ENCODE peak calls at places on chromosomes 12 and 14, in six cellular contexts. Z, X, I, Q, N and Y are unnamed samples.
A peak's percentile ranks its signal among the peaks of the same experiment; 100 is the strongest.

GRCh38 chr14:24398943-24399801 is at the start of gene NYNRIN:
- DNase-seq in Z (peak; percentile 73), X (peak; percentile 62), I (no peak), Q (no peak), N (peak; percentile 85), Y (no peak)

GRCh38 chr12:62021808-62022207 is 238.4 kb upstream of the USP15 start:
- DNase-seq in Z (no peak), X (no peak), I (no peak), Q (no peak), N (no peak), Y (no peak)

GRCh38 chr12:107404981-107405380 is 280.6 kb upstream of the PWP1 start:
- DNase-seq in Z (no peak), X (peak; percentile 12), I (no peak), Q (no peak), N (peak; percentile 27), Y (no peak)

GRCh38 chr14:103549361-103550311 is 12.8 kb downstream of the BAG5 start:
- DNase-seq in Z (peak; percentile 78), X (no peak), I (no peak), Q (no peak), N (no peak), Y (no peak)

GRCh38 chr12:70721216-70721615 is 84.0 kb upstream of the PTPRB start:
- DNase-seq in Z (no peak), X (no peak), I (no peak), Q (no peak), N (no peak), Y (no peak)

GRCh38 chr12:66194122-66194521 is 5.1 kb downstream of the IRAK3 start:
- DNase-seq in Z (no peak), X (no peak), I (no peak), Q (no peak), N (no peak), Y (no peak)

GRCh38 chr12:55706840-55707671 is 648 bp downstream of the ITGA7 start:
- DNase-seq in Z (no peak), X (no peak), I (no peak), Q (no peak), N (no peak), Y (no peak)

GRCh38 chr12:32901553-32901952 is 5.0 kb upstream of the PKP2 start:
- DNase-seq in Z (no peak), X (no peak), I (peak; percentile 50), Q (no peak), N (no peak), Y (no peak)

GRCh38 chr14:32372154-32372553 is 43.1 kb downstream of the AKAP6 start:
- DNase-seq in Z (no peak), X (no peak), I (no peak), Q (no peak), N (no peak), Y (no peak)

GRCh38 chr12:68349921-68350606 is 17.9 kb upstream of the MDM1 start:
- DNase-seq in Z (no peak), X (no peak), I (no peak), Q (no peak), N (no peak), Y (no peak)

GRCh38 chr14:90658541-90658967 is 157.7 kb downstream of the TTC7B start:
- DNase-seq in Z (no peak), X (no peak), I (no peak), Q (no peak), N (no peak), Y (no peak)

GRCh38 chr14:105495990-105496830 is 5.2 kb downstream of the TEDC1 start:
- DNase-seq in Z (no peak), X (no peak), I (no peak), Q (no peak), N (no peak), Y (no peak)

GRCh38 chr14:70358631-70359030 is 852 bp downstream of the COX16 start:
- DNase-seq in Z (no peak), X (no peak), I (no peak), Q (no peak), N (no peak), Y (no peak)

GRCh38 chr12:67354966-67355365 is 85.8 kb downstream of the CAND1 start:
- DNase-seq in Z (no peak), X (no peak), I (no peak), Q (no peak), N (no peak), Y (no peak)

GRCh38 chr12:121441555-121441954 is 41.6 kb downstream of the RNF34 start:
- DNase-seq in Z (no peak), X (no peak), I (no peak), Q (no peak), N (no peak), Y (no peak)
- TF ChIP-seq CTCF in Z (no peak), X (no peak), I (no peak), Q (peak; percentile 76), N (no peak), Y (no peak)

GRCh38 chr12:131007031-131007793 is 53.5 kb downstream of the ADGRD1 start:
- DNase-seq in Z (no peak), X (peak; percentile 33), I (peak; percentile 21), Q (no peak), N (no peak), Y (no peak)
- TF ChIP-seq POLR2AphosphoS5 in Z (no peak), X (peak; percentile 31), I (no peak), Q (no peak), N (no peak), Y (peak; percentile 46)

GRCh38 chr14:68549057-68549421 is 243.8 kb downstream of the ZFP36L1 start:
- DNase-seq in Z (no peak), X (no peak), I (no peak), Q (no peak), N (peak; percentile 11), Y (no peak)
- H3K4me1 ChIP-seq in Z (peaks cover 98% of the 10 kb centered on the region), X (peaks cover 43% of the 10 kb centered on the region), I (peaks cover 39% of the 10 kb centered on the region), Q (peaks cover 7% of the 10 kb centered on the region), N (no peaks in the 10 kb centered on the region), Y (peaks cover 98% of the 10 kb centered on the region)

DNA sequence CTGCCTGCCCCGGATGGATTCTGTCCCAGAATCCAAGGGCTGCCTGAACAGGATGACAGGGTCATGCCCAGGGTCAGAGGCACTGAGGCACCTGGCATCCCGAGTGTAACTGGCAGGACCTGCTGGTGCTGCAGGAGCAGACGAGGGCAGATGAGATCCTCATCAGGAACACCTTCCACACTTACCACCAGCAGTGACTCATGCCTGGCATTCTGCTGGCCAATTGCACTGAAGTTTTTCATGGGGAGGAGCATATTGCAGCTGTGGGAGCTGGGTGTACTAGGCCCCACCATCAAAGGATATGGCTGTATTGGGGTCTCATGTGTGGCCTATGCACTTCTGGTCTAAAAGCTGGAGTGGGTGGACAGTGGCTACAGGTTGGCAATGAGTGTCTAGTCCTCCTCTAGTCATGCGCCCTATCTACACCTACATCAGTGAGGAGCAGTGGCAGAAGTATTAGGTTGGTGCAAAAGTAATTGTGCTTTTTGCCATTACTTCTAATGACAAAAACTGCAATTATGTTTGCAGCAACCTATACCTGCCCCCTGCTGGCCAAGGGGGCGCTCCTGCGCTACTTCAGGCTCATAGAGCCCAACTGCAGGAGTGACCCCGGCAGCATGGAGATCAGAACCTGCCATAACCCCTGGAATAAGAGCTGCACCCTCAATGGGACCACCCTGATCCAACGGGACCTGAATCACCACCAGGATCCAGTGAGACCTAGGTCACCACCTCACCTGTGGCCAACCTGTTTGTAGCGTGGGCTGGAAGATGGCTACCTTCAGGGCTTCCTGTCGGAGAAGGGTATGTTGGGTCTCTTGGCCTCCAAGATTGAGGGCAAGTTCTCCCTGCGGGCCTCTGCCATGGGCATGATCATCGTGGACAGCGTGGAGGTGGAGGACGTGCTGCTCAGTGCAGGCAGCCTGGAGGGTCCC is 8.0 kb upstream of the C12orf42 start:
- DNase-seq in Z (no peak), X (peak; percentile 37), I (no peak), Q (no peak), N (peak; percentile 12), Y (no peak)
- TF ChIP-seq CTCF in Z (no peak), X (peak; percentile 32), I (no peak), Q (peak; percentile 49), N (peak; percentile 56), Y (no peak)

DNA sequence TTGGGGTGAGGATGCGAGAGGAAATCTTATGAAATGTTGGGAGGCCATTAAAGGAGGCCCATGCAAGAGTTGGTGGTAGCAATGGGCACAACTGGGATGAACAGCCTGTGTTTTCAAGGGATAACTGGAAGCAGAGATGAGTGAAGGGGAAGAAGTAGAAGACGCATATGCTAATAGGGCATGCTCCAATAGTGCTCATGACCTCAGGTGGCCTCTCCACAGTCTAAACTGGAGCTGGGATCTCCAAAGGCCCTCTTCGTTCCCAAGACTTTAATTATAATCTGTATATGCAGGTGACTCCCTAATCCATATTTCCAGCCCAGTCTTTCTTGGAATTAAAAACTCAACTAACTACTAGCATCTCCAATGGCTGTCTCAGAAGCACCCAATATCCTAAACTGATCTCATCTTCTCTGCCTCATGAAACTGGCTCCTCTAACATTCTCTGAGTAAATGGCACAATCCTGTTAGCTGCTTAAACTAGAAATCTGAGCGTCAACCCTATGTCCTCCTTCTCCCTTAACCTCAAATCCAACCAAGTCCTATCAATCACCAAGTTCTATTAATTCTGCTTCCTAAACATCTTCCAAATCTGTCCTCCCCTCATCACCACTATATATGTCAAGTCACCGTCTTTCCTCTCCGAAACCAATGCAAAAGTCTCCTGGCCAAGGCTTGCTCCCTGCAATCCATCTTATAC is 2.8 kb upstream of the AJUBA start:
- DNase-seq in Z (no peak), X (no peak), I (no peak), Q (no peak), N (no peak), Y (no peak)
- TF ChIP-seq POLR2AphosphoS5 in Z (no peak), X (no peak), I (no peak), Q (no peak), N (no peak), Y (no peak)

DNA sequence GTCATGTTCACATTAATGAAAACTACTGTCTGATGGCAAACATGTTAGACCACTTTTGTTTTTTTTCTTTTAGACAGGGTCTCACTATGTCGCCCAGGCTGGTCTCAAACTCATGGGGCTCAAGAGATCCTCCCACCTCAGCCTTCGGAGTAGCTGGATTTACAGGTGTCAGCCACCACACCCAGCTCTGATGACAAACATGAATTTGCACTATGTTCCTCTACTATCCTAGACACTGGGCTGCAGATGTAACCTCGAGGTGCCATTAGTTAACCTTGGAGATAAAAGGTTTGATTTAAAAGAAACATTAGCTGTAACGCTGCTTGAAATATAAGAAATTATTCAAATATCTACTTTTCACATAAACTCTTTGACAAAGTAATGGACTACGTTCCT is 8.1 kb downstream of the VPS37B start:
- DNase-seq in Z (peak; percentile 54), X (no peak), I (no peak), Q (no peak), N (no peak), Y (no peak)
- H3K4me1 ChIP-seq in Z (peaks cover 80% of the 10 kb centered on the region), X (peaks cover 87% of the 10 kb centered on the region), I (peaks cover 33% of the 10 kb centered on the region), Q (peaks cover 82% of the 10 kb centered on the region), N (peaks cover 40% of the 10 kb centered on the region), Y (peaks cover 78% of the 10 kb centered on the region)

GRCh38 chr14:57371013-57371412 is 19.4 kb upstream of the NAA30 start:
- DNase-seq in Z (no peak), X (no peak), I (no peak), Q (no peak), N (no peak), Y (no peak)
- TF ChIP-seq CTCF in Z (no peak), X (no peak), I (no peak), Q (no peak), N (no peak), Y (no peak)